ENCODE peak calls at places on chromosomes 13 and 19, in four cellular contexts. H is K562, M is H1, J is GM12878. P is an unnamed sample.
A peak's percentile ranks its signal among the peaks of the same experiment; 100 is the strongest.

GRCh38 chr19:31214086-31214485 is 135.2 kb downstream of the TSHZ3 start:
- DNase-seq in H (peak; percentile 17), M (no peak), J (no peak), P (no peak)

GRCh38 chr19:39544201-39544903 is 4.4 kb upstream of the EID2 start:
- DNase-seq in H (no peak), M (no peak), J (no peak), P (no peak)

GRCh38 chr13:41643502-41643901 is 186.2 kb downstream of the RGCC start:
- DNase-seq in H (no peak), M (no peak), J (no peak), P (no peak)

GRCh38 chr13:65454403-65454802 is 1775.7 kb downstream of the PCDH9 start:
- DNase-seq in H (no peak), M (no peak), J (no peak), P (no peak)

GRCh38 chr13:21673592-21674270 is 2.9 kb downstream of the FGF9 start:
- DNase-seq in H (peak; percentile 35), M (no peak), J (no peak), P (no peak)

GRCh38 chr19:15779756-15780476 is 7.5 kb upstream of the OR10H5 start:
- DNase-seq in H (no peak), M (no peak), J (no peak), P (peak; percentile 45)

GRCh38 chr19:38932425-38933179 is 1.9 kb downstream of the MRPS12 start:
- DNase-seq in H (peak; percentile 20), M (no peak), J (no peak), P (peak; percentile 63)

GRCh38 chr19:18599485-18599884 is 7.1 kb downstream of the CRLF1 start:
- DNase-seq in H (no peak), M (no peak), J (no peak), P (no peak)

GRCh38 chr19:49861127-49861526 is 6.2 kb downstream of the PNKP start:
- DNase-seq in H (no peak), M (no peak), J (no peak), P (no peak)

GRCh38 chr13:112637017-112637801 is 49.3 kb upstream of the TUBGCP3 start:
- DNase-seq in H (no peak), M (no peak), J (no peak), P (no peak)

GRCh38 chr13:79936368-79937136 is 404.4 kb downstream of the SPRY2 start:
- DNase-seq in H (no peak), M (no peak), J (no peak), P (peak; percentile 3)

GRCh38 chr13:98746968-98747367 is 5.5 kb downstream of the SLC15A1 start:
- DNase-seq in H (no peak), M (no peak), J (no peak), P (peak; percentile 60)

GRCh38 chr13:107450931-107451330 is 764.4 kb downstream of the LIG4 start:
- DNase-seq in H (no peak), M (no peak), J (no peak), P (no peak)

GRCh38 chr19:2223959-2224358 is 12.2 kb downstream of the PLEKHJ1 start:
- DNase-seq in H (no peak), M (no peak), J (no peak), P (no peak)

GRCh38 chr13:28684257-28684656 is 25.3 kb downstream of the POMP start:
- DNase-seq in H (no peak), M (peak; percentile 68), J (no peak), P (peak; percentile 1)

GRCh38 chr19:58367698-58368454 is 5.3 kb upstream of the ZNF497 start:
- DNase-seq in H (no peak), M (no peak), J (no peak), P (no peak)

GRCh38 chr19:11551603-11552235 is 7.3 kb downstream of the ELOF1 start:
- DNase-seq in H (peak; percentile 54), M (no peak), J (no peak), P (no peak)

GRCh38 chr19:41871573-41872383 is 5.3 kb upstream of the CD79A start:
- DNase-seq in H (no peak), M (no peak), J (peak; percentile 80), P (no peak)

GRCh38 chr13:46035066-46035465 is 17.5 kb downstream of the ZC3H13 start:
- DNase-seq in H (no peak), M (no peak), J (no peak), P (no peak)

GRCh38 chr13:33518442-33518841 is 232.9 kb upstream of the STARD13 start:
- DNase-seq in H (no peak), M (no peak), J (no peak), P (no peak)

GRCh38 chr13:111033172-111034133 is 81.7 kb upstream of the ARHGEF7 start:
- DNase-seq in H (no peak), M (no peak), J (no peak), P (no peak)

GRCh38 chr19:54218960-54219661 is 3.7 kb downstream of the LILRB3 start:
- DNase-seq in H (no peak), M (no peak), J (no peak), P (no peak)

GRCh38 chr19:55781112-55781511 is 12.2 kb downstream of the RFPL4AL1 start:
- DNase-seq in H (no peak), M (no peak), J (no peak), P (no peak)

GRCh38 chr19:47280183-47280797 is 5.6 kb downstream of the INAFM1 start:
- DNase-seq in H (peak; percentile 62), M (no peak), J (no peak), P (peak; percentile 42)
- TF ChIP-seq HDAC6 in H (no peak), M (no peak), J (no peak), P (no peak)

GRCh38 chr13:96551540-96551939 is 442.7 kb downstream of the OXGR1 start:
- DNase-seq in H (no peak), M (no peak), J (no peak), P (no peak)
- TF ChIP-seq HDAC6 in H (no peak), M (no peak), J (no peak), P (no peak)

GRCh38 chr19:35869327-35870123 is 1.2 kb downstream of the APLP1 start:
- DNase-seq in H (peak; percentile 87), M (peak; percentile 82), J (no peak), P (peak; percentile 41)
- TF ChIP-seq HDAC6 in H (no peak), M (no peak), J (no peak), P (no peak)

GRCh38 chr19:48558018-48558684 is 6.2 kb downstream of the SULT2B1 start:
- DNase-seq in H (peak; percentile 49), M (no peak), J (no peak), P (peak; percentile 93)

GRCh38 chr19:48556825-48557224 is 4.9 kb downstream of the SULT2B1 start:
- DNase-seq in H (no peak), M (no peak), J (no peak), P (no peak)

GRCh38 chr19:48553676-48554384 is 1.9 kb downstream of the SULT2B1 start:
- DNase-seq in H (peak; percentile 81), M (no peak), J (no peak), P (peak; percentile 69)

GRCh38 chr19:48554385-48555091 is 2.6 kb downstream of the SULT2B1 start:
- DNase-seq in H (no peak), M (peak; percentile 75), J (no peak), P (peak; percentile 67)

DNA sequence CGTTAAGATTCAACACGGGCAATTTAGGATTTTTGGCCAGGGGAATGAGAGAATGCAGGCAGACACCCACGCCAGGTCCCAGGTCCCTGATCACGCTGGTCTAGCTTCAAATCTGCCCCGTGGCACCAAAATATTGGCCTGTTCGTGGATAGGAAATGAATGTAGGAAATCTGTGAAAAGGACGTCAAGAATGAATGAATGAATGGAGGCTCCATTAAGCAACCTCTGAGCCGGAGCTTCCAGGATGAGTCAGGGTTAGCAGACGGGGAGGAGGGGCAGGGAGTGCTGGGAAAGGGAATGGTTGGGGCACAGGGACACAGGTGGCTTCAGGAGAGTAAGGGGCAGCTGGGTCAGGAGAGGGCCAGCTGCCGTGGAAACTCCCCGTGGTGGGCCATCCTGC is 4.2 kb downstream of the SULT2B1 start:
- DNase-seq in H (no peak), M (no peak), J (no peak), P (peak; percentile 75)
- TF ChIP-seq HDAC6 in H (no peak), M (no peak), J (no peak), P (no peak)

GRCh38 chr13:51785592-51786424 is 18.2 kb downstream of the DHRS12 start:
- DNase-seq in H (no peak), M (no peak), J (no peak), P (no peak)
- TF ChIP-seq HDAC6 in H (no peak), M (no peak), J (no peak), P (no peak)

GRCh38 chr19:43784251-43784980 is 3.6 kb upstream of the KCNN4 start:
- DNase-seq in H (peak; percentile 78), M (no peak), J (no peak), P (no peak)
- TF ChIP-seq HDAC6 in H (no peak), M (no peak), J (no peak), P (no peak)

GRCh38 chr19:29841559-29842367 is 30.0 kb downstream of the CCNE1 start:
- DNase-seq in H (no peak), M (no peak), J (no peak), P (peak; percentile 91)
- TF ChIP-seq HDAC6 in H (no peak), M (no peak), J (no peak), P (no peak)

GRCh38 chr19:45097450-45097775 is 4.4 kb downstream of the PPP1R37 start:
- DNase-seq in H (no peak), M (no peak), J (no peak), P (no peak)

GRCh38 chr19:45097776-45098520 is 5.0 kb downstream of the PPP1R37 start:
- DNase-seq in H (peak; percentile 68), M (no peak), J (no peak), P (peak; percentile 90)

GRCh38 chr19:45099465-45100201 is 6.7 kb downstream of the PPP1R37 start:
- DNase-seq in H (no peak), M (no peak), J (no peak), P (peak; percentile 72)

GRCh38 chr19:45100202-45100600 is 7.2 kb downstream of the PPP1R37 start:
- DNase-seq in H (no peak), M (no peak), J (no peak), P (no peak)

GRCh38 chr19:45098521-45099464 is 5.8 kb downstream of the PPP1R37 start:
- DNase-seq in H (no peak), M (no peak), J (no peak), P (peak; percentile 40)
- TF ChIP-seq HDAC6 in H (no peak), M (no peak), J (no peak), P (no peak)